ENCODE peak calls at places on chromosomes 2 and 18, in eight cellular contexts. H is IMR-90, Y is fibroblast of the aortic adventitia, B is retinal pigment epithelial cell, S is pancreas, L is heart left ventricle, I is K562, G is lower lobe of right lung. C is an unnamed sample.

GRCh38 chr2:203732072-203732952 is 25.9 kb downstream of the CD28 start:
- DNase-seq in H (no peak), Y (no peak), B (no peak), S (no peak), L (no peak), I (no peak), G (no peak), C (no peak)

GRCh38 chr2:191942114-191943103 is 95.5 kb upstream of the CAVIN2 start:
- DNase-seq in H (peak; percentile 79), Y (peak; percentile 49), B (no peak), S (no peak), L (no peak), I (no peak), G (no peak), C (no peak)

GRCh38 chr2:54968561-54969218 is 81.6 kb downstream of the RTN4 start:
- DNase-seq in H (no peak), Y (no peak), B (no peak), S (no peak), L (no peak), I (no peak), G (no peak), C (no peak)

GRCh38 chr2:41101281-41101680 is 649.4 kb upstream of the SLC8A1 start:
- DNase-seq in H (no peak), Y (no peak), B (no peak), S (no peak), L (no peak), I (no peak), G (no peak), C (no peak)

GRCh38 chr18:58314284-58314683 is 270.3 kb downstream of the NEDD4L start:
- DNase-seq in H (peak; percentile 95), Y (peak; percentile 94), B (peak; percentile 80), S (no peak), L (no peak), I (peak; percentile 6), G (peak; percentile 58), C (peak; percentile 86)

GRCh38 chr2:49219741-49220140 is 65.4 kb upstream of the FSHR start:
- DNase-seq in H (no peak), Y (no peak), B (no peak), S (no peak), L (no peak), I (no peak), G (no peak), C (no peak)

GRCh38 chr18:9092665-9093064 is 9.8 kb upstream of the NDUFV2 start:
- DNase-seq in H (no peak), Y (peak; percentile 45), B (no peak), S (no peak), L (no peak), I (no peak), G (no peak), C (no peak)

GRCh38 chr2:16707014-16707413 is 41.4 kb upstream of the CYRIA start:
- DNase-seq in H (no peak), Y (no peak), B (no peak), S (no peak), L (no peak), I (no peak), G (no peak), C (no peak)

GRCh38 chr18:79975043-79975442 is 10.6 kb downstream of the HSBP1L1 start:
- DNase-seq in H (no peak), Y (no peak), B (no peak), S (no peak), L (no peak), I (peak; percentile 38), G (no peak), C (no peak)

GRCh38 chr2:159035790-159036411 is 67.5 kb downstream of the TANC1 start:
- DNase-seq in H (peak; percentile 68), Y (peak; percentile 26), B (no peak), S (no peak), L (no peak), I (peak; percentile 34), G (no peak), C (peak; percentile 68)

GRCh38 chr2:237149425-237149824 is 63.7 kb downstream of the COPS8 start:
- DNase-seq in H (peak; percentile 44), Y (no peak), B (no peak), S (no peak), L (no peak), I (no peak), G (peak; percentile 68), C (no peak)

GRCh38 chr2:237147317-237147716 is 61.6 kb downstream of the COPS8 start:
- DNase-seq in H (no peak), Y (no peak), B (no peak), S (no peak), L (no peak), I (no peak), G (no peak), C (no peak)

GRCh38 chr2:237150186-237150585 is 64.5 kb downstream of the COPS8 start:
- DNase-seq in H (no peak), Y (no peak), B (no peak), S (no peak), L (no peak), I (no peak), G (no peak), C (no peak)

GRCh38 chr2:237150831-237151230 is 65.1 kb downstream of the COPS8 start:
- DNase-seq in H (no peak), Y (no peak), B (no peak), S (no peak), L (no peak), I (no peak), G (no peak), C (no peak)

GRCh38 chr2:237148624-237149023 is 62.9 kb downstream of the COPS8 start:
- DNase-seq in H (no peak), Y (no peak), B (no peak), S (no peak), L (no peak), I (no peak), G (no peak), C (no peak)
- H3K4me3 ChIP-seq in H (no peak overlapping the region), Y (no peak overlapping the region), B (no peak overlapping the region), S (no peak overlapping the region), L (no peak overlapping the region), I (no peak overlapping the region), G (no peak overlapping the region), C (no peak overlapping the region)

DNA sequence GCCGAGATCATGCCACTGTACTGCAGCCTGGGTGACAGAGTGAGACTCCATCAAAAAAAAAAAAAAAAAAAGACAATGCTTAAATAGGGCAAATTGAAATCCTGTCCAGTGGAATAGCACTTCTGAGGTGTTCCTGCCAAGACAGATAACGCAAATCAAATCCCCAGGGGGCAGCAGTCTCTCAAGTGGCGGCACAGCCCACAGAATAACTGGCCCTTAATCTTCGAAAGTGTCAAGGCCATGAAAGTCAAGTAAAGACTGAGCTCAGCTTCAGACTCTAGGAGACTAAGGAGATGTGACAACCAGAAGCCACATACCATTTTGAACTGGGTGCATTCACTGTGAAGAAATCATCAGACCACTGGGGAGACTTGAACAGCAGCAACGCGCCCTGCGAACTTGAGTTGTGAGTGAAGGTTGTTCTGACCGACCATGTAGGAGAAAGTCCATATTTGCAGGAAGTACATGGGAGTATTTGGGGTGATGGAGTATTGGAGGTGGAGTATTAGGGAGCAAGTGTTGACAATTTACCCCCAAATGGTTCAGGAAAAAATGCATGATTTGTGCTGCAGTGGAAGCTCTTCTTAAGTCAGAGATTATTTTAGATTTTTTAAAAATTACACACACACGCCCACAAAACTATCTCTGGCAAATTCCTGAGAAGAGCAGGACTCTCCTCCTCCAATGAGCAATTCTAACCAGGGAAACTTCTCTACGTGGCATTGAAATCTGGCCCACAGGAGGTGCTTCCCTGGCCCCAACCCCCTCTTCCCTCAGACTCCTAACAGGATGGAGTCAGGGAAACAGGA is 65.8 kb upstream of the ASAP2 start:
- DNase-seq in H (peak; percentile 68), Y (peak; percentile 43), B (no peak), S (no peak), L (no peak), I (no peak), G (no peak), C (no peak)
- TF ChIP-seq CTCF in H (no peak), Y (no peak), B (no peak), S (no peak), L (no peak), I (peak; percentile 5), G (no peak), C (no peak)

GRCh38 chr2:201111096-201111495 is 4.9 kb upstream of the CFLAR start:
- DNase-seq in H (peak; percentile 3), Y (no peak), B (no peak), S (no peak), L (no peak), I (no peak), G (no peak), C (no peak)

GRCh38 chr2:201116959-201117734 is 1.2 kb downstream of the CFLAR start:
- DNase-seq in H (peak; percentile 86), Y (peak; percentile 92), B (no peak), S (no peak), L (no peak), I (peak; percentile 54), G (no peak), C (peak; percentile 87)

GRCh38 chr2:201114846-201115245 is 1.1 kb upstream of the CFLAR start:
- DNase-seq in H (no peak), Y (peak; percentile 47), B (no peak), S (no peak), L (no peak), I (no peak), G (no peak), C (no peak)

GRCh38 chr2:201116115-201116958 is at the start of gene CFLAR:
- DNase-seq in H (peak; percentile 75), Y (peak; percentile 75), B (no peak), S (peak; percentile 85), L (peak; percentile 89), I (peak; percentile 73), G (peak; percentile 89), C (peak; percentile 85)

GRCh38 chr2:201114350-201114749 is 1.6 kb upstream of the CFLAR start:
- DNase-seq in H (no peak), Y (no peak), B (no peak), S (no peak), L (no peak), I (no peak), G (no peak), C (no peak)
- H3K4me3 ChIP-seq in H (no peak overlapping the region), Y (no peak overlapping the region), B (no peak overlapping the region), S (no peak overlapping the region), L (no peak overlapping the region), I (peak overlapping the region; percentile 93), G (peak overlapping the region; percentile 77), C (no peak overlapping the region)

GRCh38 chr2:205903549-205904129 is 182.3 kb downstream of the INO80D start:
- DNase-seq in H (no peak), Y (no peak), B (no peak), S (no peak), L (no peak), I (peak; percentile 44), G (no peak), C (no peak)
- TF ChIP-seq CTCF in H (peak; percentile 16), Y (peak; percentile 2), B (peak; percentile 41), S (peak; percentile 40), L (peak; percentile 23), I (peak; percentile 54), G (peak; percentile 31), C (peak; percentile 25)

GRCh38 chr2:143455317-143455716 is 326.1 kb downstream of the ARHGAP15 start:
- DNase-seq in H (no peak), Y (no peak), B (no peak), S (no peak), L (no peak), I (no peak), G (no peak), C (no peak)

GRCh38 chr2:143451622-143452021 is 322.4 kb downstream of the ARHGAP15 start:
- DNase-seq in H (peak; percentile 41), Y (peak; percentile 72), B (no peak), S (no peak), L (no peak), I (peak; percentile 52), G (no peak), C (peak; percentile 54)

GRCh38 chr2:143458258-143458954 is 329.2 kb downstream of the ARHGAP15 start:
- DNase-seq in H (no peak), Y (no peak), B (no peak), S (no peak), L (no peak), I (no peak), G (no peak), C (peak; percentile 34)

GRCh38 chr2:143452817-143453462 is 323.7 kb downstream of the ARHGAP15 start:
- DNase-seq in H (no peak), Y (no peak), B (no peak), S (no peak), L (no peak), I (no peak), G (no peak), C (no peak)
- H3K4me3 ChIP-seq in H (no peak overlapping the region), Y (no peak overlapping the region), B (no peak overlapping the region), S (no peak overlapping the region), L (no peak overlapping the region), I (no peak overlapping the region), G (no peak overlapping the region), C (no peak overlapping the region)

C was measured in astrocyte of the spinal cord.